ENCODE peak calls at places on chromosomes 4 and X, in eight cellular contexts. C is testis; Q is PC-3; J is H9; D is left lung; G is upper lobe of left lung; V is OCI-LY7; A is CD8-positive, alpha-beta T cell. F is an unnamed sample. For H3K9me3, the result is how much of the 10 kb centered on the place peaks cover.

GRCh38 chr4:10180927-10181744 is 64.5 kb upstream of the WDR1 start:
- DNase-seq in Q (no peak), D (no peak), V (peak), C (no peak), G (no peak), J (no peak), A (no peak), F (no peak)

GRCh38 chr4:123284166-123284565 is 112.4 kb upstream of the SPRY1 start:
- DNase-seq in D (no peak), Q (no peak), J (no peak), G (no peak), V (no peak), A (no peak), C (no peak), F (no peak)

GRCh38 chr4:65580551-65580950 is 89.7 kb downstream of the EPHA5 start:
- DNase-seq in G (no peak), C (no peak), V (no peak), Q (peak), A (no peak), J (no peak), D (no peak), F (no peak)

GRCh38 chr4:187017156-187017555 is 293.5 kb upstream of the FAT1 start:
- DNase-seq in A (no peak), G (no peak), Q (peak), V (no peak), D (no peak), J (no peak), C (no peak), F (no peak)

GRCh38 chrX:24131476-24131875 is 18.1 kb upstream of the ZFX start:
- DNase-seq in A (no peak), J (no peak), Q (no peak), D (no peak), V (no peak), G (no peak), C (no peak), F (no peak)

GRCh38 chrX:41350976-41351569 is 17.1 kb downstream of the DDX3X start:
- DNase-seq in G (no peak), J (no peak), Q (peak), C (no peak), A (no peak), V (no peak), D (no peak), F (no peak)

GRCh38 chrX:42505057-42505456 is 272.9 kb downstream of the PPP1R2C start:
- DNase-seq in D (no peak), Q (no peak), V (no peak), A (no peak), G (no peak), C (no peak), J (peak), F (no peak)

GRCh38 chr4:152972821-152973613 is 36.9 kb downstream of the FHDC1 start:
- DNase-seq in C (peak), J (peak), Q (peak), G (no peak), V (no peak), D (peak), A (no peak), F (no peak)

GRCh38 chr4:80306255-80306654 is 29.3 kb upstream of the CFAP299 start:
- DNase-seq in A (no peak), Q (peak), D (no peak), G (no peak), J (no peak), V (no peak), C (no peak), F (no peak)

GRCh38 chrX:31449975-31450374 is 378.1 kb upstream of the FTHL17 start:
- DNase-seq in A (no peak), G (no peak), Q (no peak), D (no peak), J (no peak), V (no peak), C (no peak), F (no peak)

GRCh38 chrX:119880552-119881437 is 9.2 kb downstream of the NDUFA1 start:
- DNase-seq in V (peak), C (peak), A (no peak), D (no peak), Q (peak), G (no peak), J (peak), F (peak)

GRCh38 chr4:183362916-183363542 is 40.8 kb upstream of the CLDN24 start:
- DNase-seq in C (no peak), A (no peak), Q (no peak), V (no peak), G (no peak), D (no peak), J (no peak), F (no peak)

GRCh38 chrX:43500996-43501694 is 155.0 kb upstream of the MAOA start:
- DNase-seq in D (no peak), Q (no peak), C (no peak), A (no peak), J (no peak), G (no peak), V (no peak), F (no peak)

GRCh38 chr4:179372746-179373145 is 1930.5 kb upstream of the AGA start:
- DNase-seq in D (no peak), C (no peak), A (no peak), G (no peak), Q (no peak), V (no peak), J (no peak), F (no peak)

GRCh38 chr4:139819082-139819481 is 153.5 kb downstream of the MGST2 start:
- DNase-seq in V (no peak), J (no peak), A (no peak), Q (no peak), D (no peak), G (no peak), C (no peak), F (peak)

GRCh38 chr4:101993002-101993840 is 202.7 kb downstream of the BANK1 start:
- DNase-seq in V (no peak), D (no peak), C (no peak), J (no peak), G (no peak), A (no peak), Q (no peak), F (no peak)

GRCh38 chr4:182560358-182560757 is 317.2 kb downstream of the TENM3 start:
- DNase-seq in C (no peak), A (no peak), Q (no peak), V (no peak), J (peak), G (no peak), D (no peak), F (no peak)

GRCh38 chr4:4801013-4801412 is 58.5 kb upstream of the MSX1 start:
- DNase-seq in D (no peak), Q (no peak), G (no peak), J (no peak), V (no peak), C (no peak), A (no peak), F (no peak)

GRCh38 chr4:164383187-164384181 is 370.4 kb upstream of the SMIM31 start:
- DNase-seq in C (peak), V (no peak), J (peak), D (no peak), A (no peak), G (peak), Q (no peak), F (peak)

GRCh38 chr4:186104895-186105720 is 604 bp downstream of the FAM149A start:
- DNase-seq in D (no peak), A (no peak), J (peak), C (peak), V (no peak), G (peak), Q (no peak), F (peak)

GRCh38 chrX:22392176-22392814 is 119.6 kb downstream of the CBLL2 start:
- DNase-seq in V (no peak), J (no peak), C (no peak), D (no peak), A (no peak), G (no peak), Q (no peak), F (peak)

GRCh38 chr4:149891381-149891780 is 75.7 kb upstream of the IQCM start:
- DNase-seq in A (no peak), D (no peak), J (no peak), C (peak), G (no peak), V (no peak), Q (no peak), F (no peak)

GRCh38 chr4:53497446-53498069 is 93.7 kb downstream of the LNX1 start:
- DNase-seq in G (no peak), V (no peak), J (no peak), A (no peak), C (peak), Q (no peak), D (no peak), F (peak)

GRCh38 chr4:6688879-6689505 is 4.7 kb upstream of the S100P start:
- DNase-seq in J (peak), Q (peak), D (peak), V (no peak), C (no peak), A (peak), G (no peak), F (no peak)

GRCh38 chrX:134721766-134722532 is 63.7 kb upstream of the PLAC1 start:
- DNase-seq in Q (peak), D (no peak), G (no peak), C (no peak), V (no peak), A (no peak), J (no peak), F (no peak)

GRCh38 chrX:39725928-39726619 is 371.7 kb downstream of the BCOR start:
- DNase-seq in A (no peak), D (no peak), J (no peak), Q (peak), V (no peak), G (no peak), C (no peak), F (no peak)

GRCh38 chr4:158255727-158256324 is 45.5 kb downstream of the TMEM144 start:
- DNase-seq in C (no peak), D (no peak), G (no peak), Q (peak), J (no peak), V (peak), A (no peak), F (no peak)

DNA sequence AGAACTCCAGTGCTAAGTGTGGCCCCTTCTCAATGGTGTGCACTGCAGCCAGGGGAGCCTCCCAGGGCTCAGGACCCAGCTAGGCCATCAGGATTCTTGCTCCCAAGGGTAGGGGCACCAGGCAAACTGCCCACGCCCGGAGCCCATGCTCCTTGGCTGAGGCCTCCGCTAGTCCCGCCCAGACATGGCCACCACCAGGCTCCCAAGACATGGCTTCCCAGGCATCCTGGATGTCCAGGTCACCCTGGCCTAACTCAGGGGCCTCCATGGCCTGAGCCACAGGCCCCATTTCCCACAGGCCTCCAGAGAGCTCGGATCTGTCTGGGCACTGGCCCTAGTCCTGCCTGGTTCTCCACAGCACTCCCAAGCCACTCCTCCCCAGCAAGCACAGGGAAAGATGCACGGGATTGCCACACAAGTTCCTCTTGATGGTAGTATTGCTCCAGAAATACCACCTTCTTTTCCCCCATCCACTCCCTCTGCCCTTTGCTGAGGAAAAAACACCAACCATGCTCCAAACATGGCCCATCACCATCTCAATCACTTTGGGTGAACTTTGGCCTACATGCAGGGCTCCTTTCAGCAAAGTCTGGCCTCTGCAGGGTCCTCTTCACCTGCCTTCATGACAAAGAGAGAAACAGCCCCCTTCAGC is 274.7 kb upstream of the AGTR2 start:
- DNase-seq in J (peak), A (no peak), C (no peak), Q (no peak), D (no peak), V (no peak), G (no peak), F (no peak)
- TF ChIP-seq CTCF in J (no peak), A (no peak), C (no peak), Q (no peak), D (no peak), V (no peak), G (no peak), F (no peak)

DNA sequence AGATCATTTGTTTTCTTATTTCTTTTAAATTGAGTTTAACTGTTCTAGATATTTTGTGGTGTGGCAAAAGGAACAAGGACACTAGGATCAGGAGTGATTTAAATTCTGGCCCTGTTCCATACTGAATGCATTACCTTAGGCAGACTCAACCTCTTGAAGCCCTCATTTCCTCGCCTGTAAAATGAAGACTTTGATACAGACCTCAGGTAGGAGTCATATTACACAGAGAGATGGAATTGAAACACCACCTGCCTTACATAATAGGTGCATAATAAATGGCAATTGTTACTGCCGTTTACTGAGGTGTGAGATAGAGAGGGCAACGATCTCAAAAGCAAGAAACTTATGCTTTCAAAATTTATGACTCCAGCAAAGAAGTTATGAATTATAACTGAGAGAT is 28.2 kb upstream of the RASSF6 start:
- DNase-seq in J (no peak), D (no peak), C (no peak), G (no peak), A (no peak), V (no peak), Q (no peak), F (no peak)
- H3K9me3 ChIP-seq in J (under half), D (under half), C (under half), G (under half), A (under half), V (under half), Q (under half), F (under half)

GRCh38 chrX:68719904-68720614 is 72.6 kb downstream of the STARD8 start:
- DNase-seq in G (peak), C (no peak), Q (peak), A (no peak), J (no peak), V (no peak), D (peak), F (no peak)
- TF ChIP-seq CTCF in G (no peak), C (no peak), Q (peak), A (no peak), J (peak), V (no peak), D (no peak), F (no peak)

GRCh38 chr4:138935-139334 is 14.6 kb downstream of the ZNF718 start:
- DNase-seq in C (no peak), A (no peak), D (no peak), G (no peak), J (no peak), V (no peak), Q (no peak), F (no peak)

GRCh38 chr4:139691-140090 is 15.4 kb downstream of the ZNF718 start:
- DNase-seq in Q (no peak), J (no peak), G (no peak), A (no peak), D (no peak), V (no peak), C (no peak), F (no peak)
- H3K9me3 ChIP-seq in Q (under half), J (under half), G (half or more), A (half or more), D (half or more), V (half or more), C (under half), F (under half)

F was measured in thyroid gland.